ENCODE peak calls at places on chromosomes 1 and 21, in five cellular contexts. One of them, this sample, is unnamed.

GRCh38 chr1:156964431-156964830 is 44.0 kb downstream of the LRRC71 start:
- DNase-seq in hepatocyte: no peak
- DNase-seq in neural progenitor cell: no peak
- DNase-seq in HCT116: no peak
- DNase-seq in SK-N-SH: no peak
- DNase-seq in this sample: no peak

GRCh38 chr1:26164036-26164927 is 4.5 kb downstream of the C1orf232 start:
- DNase-seq in HCT116: no peak
- DNase-seq in SK-N-SH: peak
- DNase-seq in hepatocyte: peak
- DNase-seq in neural progenitor cell: peak
- DNase-seq in this sample: peak

GRCh38 chr1:160137216-160137862 is 14.1 kb upstream of the ATP1A4 start:
- DNase-seq in hepatocyte: no peak
- DNase-seq in HCT116: no peak
- DNase-seq in SK-N-SH: no peak
- DNase-seq in neural progenitor cell: no peak
- DNase-seq in this sample: no peak

GRCh38 chr1:92913093-92913819 is 48.0 kb downstream of the DIPK1A start:
- DNase-seq in SK-N-SH: no peak
- DNase-seq in hepatocyte: no peak
- DNase-seq in HCT116: no peak
- DNase-seq in neural progenitor cell: no peak
- DNase-seq in this sample: no peak

GRCh38 chr1:44609412-44609767 is 64.9 kb downstream of the TMEM53 start:
- DNase-seq in HCT116: peak
- DNase-seq in neural progenitor cell: peak
- DNase-seq in hepatocyte: peak
- DNase-seq in SK-N-SH: peak
- DNase-seq in this sample: no peak

GRCh38 chr1:18901147-18901951 is 1.0 kb downstream of the ALDH4A1 start:
- DNase-seq in SK-N-SH: no peak
- DNase-seq in neural progenitor cell: no peak
- DNase-seq in HCT116: no peak
- DNase-seq in hepatocyte: no peak
- DNase-seq in this sample: no peak

GRCh38 chr1:11045428-11046269 is 1.4 kb downstream of the MASP2 start:
- DNase-seq in neural progenitor cell: peak
- DNase-seq in HCT116: no peak
- DNase-seq in hepatocyte: no peak
- DNase-seq in SK-N-SH: peak
- DNase-seq in this sample: no peak

GRCh38 chr21:44350773-44351481 is 2.5 kb upstream of the TRPM2 start:
- DNase-seq in neural progenitor cell: no peak
- DNase-seq in HCT116: no peak
- DNase-seq in SK-N-SH: no peak
- DNase-seq in hepatocyte: no peak
- DNase-seq in this sample: no peak

GRCh38 chr1:189220750-189221149 is 1256.9 kb downstream of the BRINP3 start:
- DNase-seq in hepatocyte: no peak
- DNase-seq in neural progenitor cell: no peak
- DNase-seq in SK-N-SH: peak
- DNase-seq in HCT116: no peak
- DNase-seq in this sample: peak

GRCh38 chr1:7292033-7292681 is 478.9 kb upstream of the VAMP3 start:
- DNase-seq in neural progenitor cell: no peak
- DNase-seq in hepatocyte: no peak
- DNase-seq in SK-N-SH: no peak
- DNase-seq in HCT116: no peak
- DNase-seq in this sample: no peak

GRCh38 chr1:59446257-59446901 is 149.5 kb downstream of the FGGY start:
- DNase-seq in hepatocyte: no peak
- DNase-seq in HCT116: no peak
- DNase-seq in SK-N-SH: peak
- DNase-seq in neural progenitor cell: peak
- DNase-seq in this sample: no peak

GRCh38 chr21:46098303-46099141 is 610 bp downstream of the COL6A2 start:
- DNase-seq in hepatocyte: peak
- DNase-seq in SK-N-SH: peak
- DNase-seq in HCT116: no peak
- DNase-seq in neural progenitor cell: peak
- DNase-seq in this sample: no peak

GRCh38 chr21:45167796-45168222 is 93.4 kb downstream of the ADARB1 start:
- DNase-seq in SK-N-SH: no peak
- DNase-seq in hepatocyte: no peak
- DNase-seq in HCT116: no peak
- DNase-seq in neural progenitor cell: no peak
- DNase-seq in this sample: no peak

GRCh38 chr21:34351786-34352241 is 12.0 kb upstream of the KCNE2 start:
- DNase-seq in HCT116: peak
- DNase-seq in SK-N-SH: peak
- DNase-seq in neural progenitor cell: peak
- DNase-seq in hepatocyte: peak
- DNase-seq in this sample: peak

GRCh38 chr1:234515411-234515810 is 36.4 kb upstream of the TARBP1 start:
- DNase-seq in hepatocyte: peak
- DNase-seq in neural progenitor cell: no peak
- DNase-seq in HCT116: no peak
- DNase-seq in SK-N-SH: no peak
- DNase-seq in this sample: no peak

GRCh38 chr21:39546522-39546921 is 66.2 kb upstream of the B3GALT5 start:
- DNase-seq in neural progenitor cell: no peak
- DNase-seq in HCT116: no peak
- DNase-seq in SK-N-SH: no peak
- DNase-seq in hepatocyte: no peak
- DNase-seq in this sample: no peak

GRCh38 chr1:81560629-81561028 is 240.1 kb upstream of the ADGRL2 start:
- DNase-seq in neural progenitor cell: no peak
- DNase-seq in SK-N-SH: no peak
- DNase-seq in hepatocyte: no peak
- DNase-seq in HCT116: no peak
- DNase-seq in this sample: no peak

GRCh38 chr1:209057901-209058300 is 525.6 kb upstream of the CAMK1G start:
- DNase-seq in HCT116: no peak
- DNase-seq in neural progenitor cell: no peak
- DNase-seq in SK-N-SH: no peak
- DNase-seq in hepatocyte: no peak
- DNase-seq in this sample: no peak

GRCh38 chr21:33496345-33496744 is 4.8 kb upstream of the DNAJC28 start:
- DNase-seq in neural progenitor cell: no peak
- DNase-seq in SK-N-SH: no peak
- DNase-seq in HCT116: no peak
- DNase-seq in hepatocyte: no peak
- DNase-seq in this sample: no peak

GRCh38 chr1:48603222-48603621 is 131.2 kb upstream of the SPATA6 start:
- DNase-seq in hepatocyte: no peak
- DNase-seq in neural progenitor cell: no peak
- DNase-seq in SK-N-SH: no peak
- DNase-seq in HCT116: no peak
- DNase-seq in this sample: no peak

GRCh38 chr1:19547814-19548213 is 62.5 kb upstream of the CAPZB start:
- DNase-seq in neural progenitor cell: no peak
- DNase-seq in SK-N-SH: no peak
- DNase-seq in hepatocyte: no peak
- DNase-seq in HCT116: no peak
- DNase-seq in this sample: no peak

GRCh38 chr1:59005491-59006308 is 221.9 kb upstream of the JUN start:
- DNase-seq in neural progenitor cell: no peak
- DNase-seq in hepatocyte: no peak
- DNase-seq in HCT116: no peak
- DNase-seq in SK-N-SH: no peak
- DNase-seq in this sample: peak

GRCh38 chr1:241591317-241591716 is 48.9 kb downstream of the CHML start:
- DNase-seq in HCT116: no peak
- DNase-seq in SK-N-SH: no peak
- DNase-seq in neural progenitor cell: no peak
- DNase-seq in hepatocyte: peak
- DNase-seq in this sample: no peak

GRCh38 chr1:24754229-24754628 is 9.0 kb downstream of the CLIC4 start:
- DNase-seq in hepatocyte: no peak
- DNase-seq in HCT116: no peak
- DNase-seq in SK-N-SH: no peak
- DNase-seq in neural progenitor cell: no peak
- DNase-seq in this sample: no peak

GRCh38 chr21:37800122-37800455 is 116.2 kb downstream of the KCNJ6 start:
- DNase-seq in SK-N-SH: no peak
- DNase-seq in HCT116: no peak
- DNase-seq in neural progenitor cell: no peak
- DNase-seq in hepatocyte: no peak
- DNase-seq in this sample: no peak

GRCh38 chr1:183593356-183593755 is 3.1 kb upstream of the NCF2 start:
- DNase-seq in neural progenitor cell: no peak
- DNase-seq in hepatocyte: no peak
- DNase-seq in HCT116: no peak
- DNase-seq in SK-N-SH: no peak
- DNase-seq in this sample: peak
- TF ChIP-seq EZH2phosphoT487 in neural progenitor cell: no peak
- TF ChIP-seq EZH2phosphoT487 in hepatocyte: no peak
- TF ChIP-seq EZH2phosphoT487 in HCT116: no peak
- TF ChIP-seq EZH2phosphoT487 in SK-N-SH: no peak
- TF ChIP-seq EZH2phosphoT487 in this sample: no peak

GRCh38 chr1:214454619-214455396 is 96.6 kb downstream of the PTPN14 start:
- DNase-seq in HCT116: no peak
- DNase-seq in hepatocyte: no peak
- DNase-seq in neural progenitor cell: no peak
- DNase-seq in SK-N-SH: no peak
- DNase-seq in this sample: no peak

GRCh38 chr1:214449371-214449770 is 102.0 kb downstream of the PTPN14 start:
- DNase-seq in HCT116: no peak
- DNase-seq in hepatocyte: no peak
- DNase-seq in SK-N-SH: no peak
- DNase-seq in neural progenitor cell: no peak
- DNase-seq in this sample: no peak

GRCh38 chr1:214451591-214451990 is 99.8 kb downstream of the PTPN14 start:
- DNase-seq in neural progenitor cell: no peak
- DNase-seq in hepatocyte: no peak
- DNase-seq in HCT116: no peak
- DNase-seq in SK-N-SH: no peak
- DNase-seq in this sample: no peak

GRCh38 chr1:214453109-214453722 is 98.2 kb downstream of the PTPN14 start:
- DNase-seq in HCT116: no peak
- DNase-seq in hepatocyte: no peak
- DNase-seq in SK-N-SH: no peak
- DNase-seq in neural progenitor cell: no peak
- DNase-seq in this sample: no peak

GRCh38 chr1:214452152-214452806 is 99.1 kb downstream of the PTPN14 start:
- DNase-seq in neural progenitor cell: no peak
- DNase-seq in HCT116: no peak
- DNase-seq in hepatocyte: no peak
- DNase-seq in SK-N-SH: no peak
- DNase-seq in this sample: no peak
- TF ChIP-seq CTCF in neural progenitor cell: peak
- TF ChIP-seq CTCF in HCT116: peak
- TF ChIP-seq CTCF in hepatocyte: no peak
- TF ChIP-seq CTCF in SK-N-SH: peak
- TF ChIP-seq CTCF in this sample: no peak

GRCh38 chr1:183780159-183780558 is 24.8 kb upstream of the RGL1 start:
- DNase-seq in neural progenitor cell: no peak
- DNase-seq in SK-N-SH: no peak
- DNase-seq in HCT116: no peak
- DNase-seq in hepatocyte: no peak
- DNase-seq in this sample: no peak
- TF ChIP-seq EZH2phosphoT487 in neural progenitor cell: no peak
- TF ChIP-seq EZH2phosphoT487 in SK-N-SH: no peak
- TF ChIP-seq EZH2phosphoT487 in HCT116: no peak
- TF ChIP-seq EZH2phosphoT487 in hepatocyte: no peak
- TF ChIP-seq EZH2phosphoT487 in this sample: no peak

DNA sequence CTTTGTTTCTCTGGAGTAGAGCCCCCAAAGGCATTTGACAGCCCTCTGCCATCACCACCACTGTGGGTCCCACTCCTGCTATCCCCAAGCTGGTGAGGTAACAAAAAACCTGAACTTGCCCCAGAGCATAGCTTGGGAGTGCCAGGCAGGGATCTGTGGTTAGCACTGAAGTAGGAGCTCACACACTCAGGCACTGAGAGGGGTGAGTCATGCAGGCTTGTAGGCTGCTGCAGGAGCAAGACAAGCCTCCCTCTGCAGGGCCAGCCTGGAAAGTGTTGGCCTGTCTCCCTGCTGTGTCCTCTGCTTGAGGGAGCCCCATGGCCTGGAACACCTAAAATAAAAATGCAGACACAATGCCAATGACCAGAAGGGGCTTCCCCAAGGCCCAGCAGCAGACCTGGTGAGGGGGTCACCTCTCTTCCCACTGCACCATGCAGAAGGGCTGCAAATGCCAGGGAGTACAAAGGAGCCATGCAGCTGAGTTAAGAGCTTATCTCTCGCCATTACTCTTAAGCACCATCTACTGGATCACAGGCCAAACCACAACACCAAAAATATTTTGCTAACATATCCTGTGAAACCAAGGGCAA is 108.9 kb upstream of the POGK start:
- DNase-seq in SK-N-SH: no peak
- DNase-seq in neural progenitor cell: no peak
- DNase-seq in HCT116: peak
- DNase-seq in hepatocyte: no peak
- DNase-seq in this sample: peak
- TF ChIP-seq CTCF in SK-N-SH: no peak
- TF ChIP-seq CTCF in neural progenitor cell: peak
- TF ChIP-seq CTCF in HCT116: peak
- TF ChIP-seq CTCF in hepatocyte: no peak
- TF ChIP-seq CTCF in this sample: peak

GRCh38 chr1:3603156-3603555 is 8.2 kb downstream of the MEGF6 start:
- DNase-seq in hepatocyte: no peak
- DNase-seq in HCT116: no peak
- DNase-seq in SK-N-SH: no peak
- DNase-seq in neural progenitor cell: no peak
- DNase-seq in this sample: no peak
- TF ChIP-seq EZH2phosphoT487 in hepatocyte: no peak
- TF ChIP-seq EZH2phosphoT487 in HCT116: no peak
- TF ChIP-seq EZH2phosphoT487 in SK-N-SH: no peak
- TF ChIP-seq EZH2phosphoT487 in neural progenitor cell: no peak
- TF ChIP-seq EZH2phosphoT487 in this sample: no peak

GRCh38 chr1:244173240-244173639 is 122.2 kb downstream of the ZBTB18 start:
- DNase-seq in neural progenitor cell: peak
- DNase-seq in SK-N-SH: no peak
- DNase-seq in HCT116: no peak
- DNase-seq in hepatocyte: no peak
- DNase-seq in this sample: no peak
- TF ChIP-seq CTCF in neural progenitor cell: no peak
- TF ChIP-seq CTCF in SK-N-SH: no peak
- TF ChIP-seq CTCF in HCT116: no peak
- TF ChIP-seq CTCF in hepatocyte: no peak
- TF ChIP-seq CTCF in this sample: no peak

This sample was measured in MM.1S.